ENCODE peak calls at places on chromosomes 11 and 22, in five cellular contexts. One of them, this sample, is unnamed.
A peak's percentile ranks its signal among the peaks of the same experiment; 100 is the strongest.

GRCh38 chr22:23786261-23786710 is 480 bp upstream of the SMARCB1 start:
- DNase-seq in GM12878: no peak
- DNase-seq in HepG2: no peak
- DNase-seq in K562: no peak
- DNase-seq in SK-N-SH: peak; percentile 27
- DNase-seq in this sample: no peak

GRCh38 chr11:65388731-65389130 is 2.3 kb downstream of the FRMD8 start:
- DNase-seq in GM12878: peak; percentile 19
- DNase-seq in HepG2: no peak
- DNase-seq in K562: no peak
- DNase-seq in SK-N-SH: no peak
- DNase-seq in this sample: no peak

GRCh38 chr11:11070976-11071375 is 213.1 kb upstream of the ZBED5 start:
- DNase-seq in GM12878: no peak
- DNase-seq in HepG2: no peak
- DNase-seq in K562: no peak
- DNase-seq in SK-N-SH: no peak
- DNase-seq in this sample: no peak

GRCh38 chr11:69950120-69950519 is 128.0 kb upstream of the ANO1 start:
- DNase-seq in GM12878: no peak
- DNase-seq in HepG2: peak; percentile 20
- DNase-seq in K562: peak; percentile 86
- DNase-seq in SK-N-SH: peak; percentile 58
- DNase-seq in this sample: no peak

GRCh38 chr11:58726594-58727414 is 4.9 kb downstream of the GLYAT start:
- DNase-seq in GM12878: no peak
- DNase-seq in HepG2: no peak
- DNase-seq in K562: no peak
- DNase-seq in SK-N-SH: peak; percentile 7
- DNase-seq in this sample: peak; percentile 19

GRCh38 chr11:69339041-69339733 is 45.2 kb downstream of the MYEOV start:
- DNase-seq in GM12878: no peak
- DNase-seq in HepG2: no peak
- DNase-seq in K562: no peak
- DNase-seq in SK-N-SH: no peak
- DNase-seq in this sample: no peak

GRCh38 chr11:78789365-78789764 is 214.7 kb upstream of the NARS2 start:
- DNase-seq in GM12878: no peak
- DNase-seq in HepG2: no peak
- DNase-seq in K562: no peak
- DNase-seq in SK-N-SH: no peak
- DNase-seq in this sample: no peak

GRCh38 chr11:279966-280761 is 2.0 kb downstream of the NLRP6 start:
- DNase-seq in GM12878: no peak
- DNase-seq in HepG2: no peak
- DNase-seq in K562: no peak
- DNase-seq in SK-N-SH: peak; percentile 48
- DNase-seq in this sample: peak; percentile 69

GRCh38 chr11:46977038-46977818 is 40.7 kb downstream of the CSTPP1 start:
- DNase-seq in GM12878: no peak
- DNase-seq in HepG2: peak; percentile 81
- DNase-seq in K562: no peak
- DNase-seq in SK-N-SH: no peak
- DNase-seq in this sample: no peak

GRCh38 chr22:36413022-36413770 is 25.4 kb upstream of the MYH9 start:
- DNase-seq in GM12878: no peak
- DNase-seq in HepG2: peak; percentile 53
- DNase-seq in K562: no peak
- DNase-seq in SK-N-SH: no peak
- DNase-seq in this sample: no peak

GRCh38 chr22:45329536-45329936 is 19.8 kb downstream of the FAM118A start:
- DNase-seq in GM12878: no peak
- DNase-seq in HepG2: no peak
- DNase-seq in K562: no peak
- DNase-seq in SK-N-SH: peak; percentile 94
- DNase-seq in this sample: no peak

GRCh38 chr11:1070594-1071462 is 3.8 kb upstream of the MUC2 start:
- DNase-seq in GM12878: no peak
- DNase-seq in HepG2: no peak
- DNase-seq in K562: no peak
- DNase-seq in SK-N-SH: no peak
- DNase-seq in this sample: no peak

GRCh38 chr22:16954060-16954403 is 54.0 kb downstream of the GAB4 start:
- DNase-seq in GM12878: no peak
- DNase-seq in HepG2: no peak
- DNase-seq in K562: no peak
- DNase-seq in SK-N-SH: no peak
- DNase-seq in this sample: no peak

GRCh38 chr11:102911758-102912481 is 37.1 kb upstream of the MMP12 start:
- DNase-seq in GM12878: no peak
- DNase-seq in HepG2: no peak
- DNase-seq in K562: no peak
- DNase-seq in SK-N-SH: no peak
- DNase-seq in this sample: no peak

GRCh38 chr22:38246692-38247091 is 26.1 kb downstream of the TMEM184B start:
- DNase-seq in GM12878: no peak
- DNase-seq in HepG2: no peak
- DNase-seq in K562: no peak
- DNase-seq in SK-N-SH: no peak
- DNase-seq in this sample: no peak

GRCh38 chr11:133040289-133040893 is 491.9 kb downstream of the OPCML start:
- DNase-seq in GM12878: no peak
- DNase-seq in HepG2: no peak
- DNase-seq in K562: no peak
- DNase-seq in SK-N-SH: no peak
- DNase-seq in this sample: no peak

GRCh38 chr11:64052938-64053622 is 17.3 kb downstream of the FLRT1 start:
- DNase-seq in GM12878: no peak
- DNase-seq in HepG2: no peak
- DNase-seq in K562: no peak
- DNase-seq in SK-N-SH: no peak
- DNase-seq in this sample: no peak

GRCh38 chr11:77395460-77396175 is 78.3 kb downstream of the PAK1 start:
- DNase-seq in GM12878: no peak
- DNase-seq in HepG2: no peak
- DNase-seq in K562: no peak
- DNase-seq in SK-N-SH: no peak
- DNase-seq in this sample: no peak

GRCh38 chr11:10401275-10401674 is 53.8 kb upstream of the AMPD3 start:
- DNase-seq in GM12878: no peak
- DNase-seq in HepG2: no peak
- DNase-seq in K562: no peak
- DNase-seq in SK-N-SH: peak; percentile 16
- DNase-seq in this sample: no peak

GRCh38 chr11:129315781-129316579 is 59.7 kb upstream of the BARX2 start:
- DNase-seq in GM12878: no peak
- DNase-seq in HepG2: peak; percentile 45
- DNase-seq in K562: no peak
- DNase-seq in SK-N-SH: no peak
- DNase-seq in this sample: no peak

GRCh38 chr11:39435641-39436040 is 2023.8 kb downstream of the LRRC4C start:
- DNase-seq in GM12878: no peak
- DNase-seq in HepG2: no peak
- DNase-seq in K562: no peak
- DNase-seq in SK-N-SH: no peak
- DNase-seq in this sample: no peak

GRCh38 chr11:124069429-124070401 is 28.6 kb upstream of the OR10G7 start:
- DNase-seq in GM12878: peak; percentile 13
- DNase-seq in HepG2: peak; percentile 42
- DNase-seq in K562: peak; percentile 47
- DNase-seq in SK-N-SH: peak; percentile 50
- DNase-seq in this sample: peak; percentile 62

GRCh38 chr11:106840993-106841392 is 177.3 kb downstream of the GUCY1A2 start:
- DNase-seq in GM12878: no peak
- DNase-seq in HepG2: no peak
- DNase-seq in K562: no peak
- DNase-seq in SK-N-SH: no peak
- DNase-seq in this sample: no peak

GRCh38 chr11:57703341-57703740 is 8.7 kb downstream of the MED19 start:
- DNase-seq in GM12878: no peak
- DNase-seq in HepG2: no peak
- DNase-seq in K562: no peak
- DNase-seq in SK-N-SH: no peak
- DNase-seq in this sample: no peak

GRCh38 chr11:115075340-115075739 is 397.0 kb downstream of the NXPE2 start:
- DNase-seq in GM12878: no peak
- DNase-seq in HepG2: no peak
- DNase-seq in K562: no peak
- DNase-seq in SK-N-SH: no peak
- DNase-seq in this sample: no peak

GRCh38 chr11:63769044-63769718 is 606 bp upstream of the ZFTA start:
- DNase-seq in GM12878: no peak
- DNase-seq in HepG2: no peak
- DNase-seq in K562: peak; percentile 87
- DNase-seq in SK-N-SH: peak; percentile 83
- DNase-seq in this sample: no peak

GRCh38 chr22:24925586-24926427 is 20.7 kb downstream of the LHFPL7 start:
- DNase-seq in GM12878: no peak
- DNase-seq in HepG2: no peak
- DNase-seq in K562: no peak
- DNase-seq in SK-N-SH: no peak
- DNase-seq in this sample: no peak

GRCh38 chr11:11173316-11174025 is 179.6 kb downstream of the CSNK2A3 start:
- DNase-seq in GM12878: no peak
- DNase-seq in HepG2: no peak
- DNase-seq in K562: no peak
- DNase-seq in SK-N-SH: no peak
- DNase-seq in this sample: no peak

GRCh38 chr22:33697640-33698039 is 222.6 kb downstream of the LARGE1 start:
- DNase-seq in GM12878: no peak
- DNase-seq in HepG2: peak; percentile 7
- DNase-seq in K562: no peak
- DNase-seq in SK-N-SH: no peak
- DNase-seq in this sample: no peak

GRCh38 chr11:692824-693414 is 2.1 kb downstream of the DEAF1 start:
- DNase-seq in GM12878: peak; percentile 8
- DNase-seq in HepG2: no peak
- DNase-seq in K562: no peak
- DNase-seq in SK-N-SH: no peak
- DNase-seq in this sample: no peak

GRCh38 chr11:93730108-93731107 is 10.9 kb downstream of the TAF1D start:
- DNase-seq in GM12878: no peak
- DNase-seq in HepG2: no peak
- DNase-seq in K562: no peak
- DNase-seq in SK-N-SH: no peak
- DNase-seq in this sample: no peak

GRCh38 chr11:44301856-44302231 is 8.1 kb downstream of the ALX4 start:
- DNase-seq in GM12878: no peak
- DNase-seq in HepG2: no peak
- DNase-seq in K562: peak; percentile 29
- DNase-seq in SK-N-SH: no peak
- DNase-seq in this sample: peak; percentile 28

GRCh38 chr11:44300881-44301855 is 8.8 kb downstream of the ALX4 start:
- DNase-seq in GM12878: no peak
- DNase-seq in HepG2: no peak
- DNase-seq in K562: no peak
- DNase-seq in SK-N-SH: no peak
- DNase-seq in this sample: no peak

GRCh38 chr11:44304091-44305084 is 5.6 kb downstream of the ALX4 start:
- DNase-seq in GM12878: no peak
- DNase-seq in HepG2: no peak
- DNase-seq in K562: no peak
- DNase-seq in SK-N-SH: peak; percentile 71
- DNase-seq in this sample: no peak

GRCh38 chr11:44305149-44305642 is 4.7 kb downstream of the ALX4 start:
- DNase-seq in GM12878: no peak
- DNase-seq in HepG2: no peak
- DNase-seq in K562: no peak
- DNase-seq in SK-N-SH: no peak
- DNase-seq in this sample: no peak

DNA sequence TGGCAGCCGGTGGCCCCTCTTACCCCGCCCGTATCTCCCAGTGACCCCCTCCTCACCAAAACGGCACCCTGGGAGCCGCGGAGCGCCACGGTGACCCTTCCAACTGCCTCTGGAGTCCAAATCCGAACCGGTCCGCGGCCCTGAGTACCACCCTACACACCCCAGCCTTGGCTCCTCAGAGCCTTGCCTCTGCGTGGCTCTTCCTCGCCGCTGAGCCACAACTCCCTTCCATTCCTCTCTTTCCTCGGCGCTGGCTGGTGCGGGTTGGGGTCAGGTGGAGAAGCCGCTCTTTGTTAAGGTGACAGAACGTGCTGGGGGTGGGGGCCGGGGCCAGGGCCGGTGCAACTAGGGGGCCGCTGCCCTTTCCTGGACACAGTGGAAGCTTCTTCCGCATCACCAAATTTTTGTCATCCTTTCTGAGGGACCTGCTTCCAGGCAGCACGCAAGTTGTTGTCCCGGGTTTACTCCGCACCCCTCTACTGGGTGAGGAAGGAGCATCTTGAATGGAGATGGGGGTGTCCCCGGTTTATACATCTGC is 6.5 kb downstream of the ALX4 start:
- DNase-seq in GM12878: no peak
- DNase-seq in HepG2: no peak
- DNase-seq in K562: no peak
- DNase-seq in SK-N-SH: peak; percentile 34
- DNase-seq in this sample: no peak
- H3K27me3 ChIP-seq in GM12878: peaks cover 26% of the 10 kb centered on the region
- H3K27me3 ChIP-seq in HepG2: peaks cover 84% of the 10 kb centered on the region
- H3K27me3 ChIP-seq in K562: peaks cover 76% of the 10 kb centered on the region
- H3K27me3 ChIP-seq in SK-N-SH: peaks cover 48% of the 10 kb centered on the region
- H3K27me3 ChIP-seq in this sample: peaks cover 66% of the 10 kb centered on the region

GRCh38 chr11:19676508-19677379 is 35.9 kb upstream of the NAV2 start:
- DNase-seq in GM12878: no peak
- DNase-seq in HepG2: no peak
- DNase-seq in K562: no peak
- DNase-seq in SK-N-SH: no peak
- DNase-seq in this sample: no peak
- TF ChIP-seq GABPA in GM12878: no peak
- TF ChIP-seq GABPA in HepG2: no peak
- TF ChIP-seq GABPA in K562: no peak
- TF ChIP-seq GABPA in SK-N-SH: no peak
- TF ChIP-seq GABPA in this sample: no peak

DNA sequence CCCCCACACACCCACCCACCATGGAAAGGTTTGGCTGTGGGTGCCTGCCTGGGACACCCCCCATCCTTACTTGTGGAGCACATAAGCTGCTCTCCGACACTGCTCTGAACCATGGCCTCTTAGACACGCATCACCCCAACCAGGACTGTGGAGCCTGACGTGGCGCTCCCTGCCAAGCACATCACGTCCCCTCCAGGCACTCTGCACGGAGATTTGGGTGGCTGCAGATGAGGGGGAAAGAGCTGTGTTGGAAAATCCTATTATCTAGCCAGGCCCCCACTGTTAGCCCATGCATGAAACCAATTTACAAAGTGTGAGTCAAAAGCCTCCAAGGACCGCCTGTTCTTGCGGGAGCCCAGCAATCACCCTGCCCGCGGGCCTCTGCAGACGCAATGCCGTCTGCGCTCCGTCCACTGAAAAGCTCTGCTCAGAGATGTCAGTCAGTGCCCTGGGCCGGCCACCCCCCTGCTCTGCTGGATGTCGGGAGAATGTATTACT is 163.4 kb upstream of the NECTIN1 start:
- DNase-seq in GM12878: no peak
- DNase-seq in HepG2: no peak
- DNase-seq in K562: no peak
- DNase-seq in SK-N-SH: peak; percentile 86
- DNase-seq in this sample: no peak
- TF ChIP-seq REST in GM12878: no peak
- TF ChIP-seq REST in HepG2: no peak
- TF ChIP-seq REST in K562: no peak
- TF ChIP-seq REST in SK-N-SH: no peak
- TF ChIP-seq REST in this sample: no peak

GRCh38 chr11:32043737-32044515 is 46.9 kb upstream of the RCN1 start:
- DNase-seq in GM12878: no peak
- DNase-seq in HepG2: no peak
- DNase-seq in K562: no peak
- DNase-seq in SK-N-SH: no peak
- DNase-seq in this sample: no peak
- H3K27me3 ChIP-seq in GM12878: no peaks in the 10 kb centered on the region
- H3K27me3 ChIP-seq in HepG2: no peaks in the 10 kb centered on the region
- H3K27me3 ChIP-seq in K562: no peaks in the 10 kb centered on the region
- H3K27me3 ChIP-seq in SK-N-SH: peaks cover 8% of the 10 kb centered on the region
- H3K27me3 ChIP-seq in this sample: no peaks in the 10 kb centered on the region

This sample was measured in HL-60.